ENCODE peak calls at places on chromosomes 1 and 21, in four cellular contexts. V is NCI-H446, Z is cardiac fibroblast, Q is NCI-H2029. S is an unnamed sample.

GRCh38 chr1:177302365-177303044 is 131.7 kb downstream of the BRINP2 start:
- DNase-seq in V (no peak), Z (peak), Q (no peak), S (peak)

GRCh38 chr1:12448746-12449177 is 169.2 kb downstream of the DHRS3 start:
- DNase-seq in V (no peak), Z (peak), Q (no peak), S (no peak)

GRCh38 chr1:67489643-67490042 is 59.4 kb upstream of the SERBP1 start:
- DNase-seq in V (no peak), Z (peak), Q (no peak), S (peak)

GRCh38 chr1:109242387-109242786 is 7.0 kb upstream of the CELSR2 start:
- DNase-seq in V (peak), Z (peak), Q (no peak), S (no peak)

GRCh38 chr1:18807334-18808063 is 52.0 kb downstream of the TAS1R2 start:
- DNase-seq in V (no peak), Z (no peak), Q (no peak), S (no peak)

GRCh38 chr21:45017376-45017960 is 56.9 kb upstream of the ADARB1 start:
- DNase-seq in V (no peak), Z (no peak), Q (no peak), S (no peak)

GRCh38 chr1:204320413-204320812 is 39.3 kb downstream of the PLEKHA6 start:
- DNase-seq in V (no peak), Z (peak), Q (no peak), S (no peak)

GRCh38 chr1:206698990-206699586 is 14.4 kb downstream of the MAPKAPK2 start:
- DNase-seq in V (no peak), Z (no peak), Q (no peak), S (no peak)

GRCh38 chr1:27348861-27349783 is 7.3 kb downstream of the SYTL1 start:
- DNase-seq in V (no peak), Z (no peak), Q (peak), S (peak)

GRCh38 chr1:206442101-206442500 is 28.2 kb upstream of the IKBKE start:
- DNase-seq in V (no peak), Z (no peak), Q (no peak), S (no peak)

S was measured in NCI-H1092 treated with DMSO at 0.1 percent for 48 hours.